ENCODE peak calls at places on chromosomes 1 and 21, in eight cellular contexts. One of them, this sample, is unnamed.

GRCh38 chr1:157438236-157439012 is 113.9 kb downstream of the FCRL5 start:
- DNase-seq in astrocyte of the spinal cord: peak; percentile 50
- DNase-seq in fibroblast of lung: peak; percentile 1
- DNase-seq in activated gamma-delta T cell treated with Interleukin-2 at 50 U/mL for 16 hours: no peak
- DNase-seq in cardiac fibroblast: peak; percentile 11
- DNase-seq in stimulated activated naive B cell treated with anti-CD40 and anti-IgM and Interleukin-4, amounts not matched to agents 10 μg/mL and 1 μg/mL and 100 μg/mL, for 72 hours: no peak
- DNase-seq in BJ: no peak
- DNase-seq in AG08396: no peak
- DNase-seq in this sample: no peak

GRCh38 chr21:10521091-10521598 is at the start of gene TPTE:
- DNase-seq in AG08396: no peak
- DNase-seq in fibroblast of lung: no peak
- DNase-seq in astrocyte of the spinal cord: no peak
- DNase-seq in stimulated activated naive B cell treated with anti-CD40 and anti-IgM and Interleukin-4, amounts not matched to agents 10 μg/mL and 1 μg/mL and 100 μg/mL, for 72 hours: no peak
- DNase-seq in activated gamma-delta T cell treated with Interleukin-2 at 50 U/mL for 16 hours: no peak
- DNase-seq in BJ: no peak
- DNase-seq in cardiac fibroblast: no peak
- DNase-seq in this sample: peak; percentile 4

GRCh38 chr1:187491082-187491720 is 662.5 kb downstream of the PLA2G4A start:
- DNase-seq in activated gamma-delta T cell treated with Interleukin-2 at 50 U/mL for 16 hours: no peak
- DNase-seq in stimulated activated naive B cell treated with anti-CD40 and anti-IgM and Interleukin-4, amounts not matched to agents 10 μg/mL and 1 μg/mL and 100 μg/mL, for 72 hours: no peak
- DNase-seq in astrocyte of the spinal cord: peak; percentile 77
- DNase-seq in fibroblast of lung: peak; percentile 85
- DNase-seq in cardiac fibroblast: no peak
- DNase-seq in BJ: no peak
- DNase-seq in AG08396: no peak
- DNase-seq in this sample: no peak

GRCh38 chr1:26036756-26037281 is 9.1 kb downstream of the SLC30A2 start:
- DNase-seq in BJ: no peak
- DNase-seq in activated gamma-delta T cell treated with Interleukin-2 at 50 U/mL for 16 hours: no peak
- DNase-seq in stimulated activated naive B cell treated with anti-CD40 and anti-IgM and Interleukin-4, amounts not matched to agents 10 μg/mL and 1 μg/mL and 100 μg/mL, for 72 hours: no peak
- DNase-seq in fibroblast of lung: no peak
- DNase-seq in AG08396: no peak
- DNase-seq in cardiac fibroblast: no peak
- DNase-seq in astrocyte of the spinal cord: no peak
- DNase-seq in this sample: no peak

GRCh38 chr1:117605164-117605810 is 561 bp upstream of the TENT5C start:
- DNase-seq in astrocyte of the spinal cord: peak; percentile 22
- DNase-seq in stimulated activated naive B cell treated with anti-CD40 and anti-IgM and Interleukin-4, amounts not matched to agents 10 μg/mL and 1 μg/mL and 100 μg/mL, for 72 hours: no peak
- DNase-seq in BJ: no peak
- DNase-seq in cardiac fibroblast: peak; percentile 10
- DNase-seq in AG08396: peak; percentile 25
- DNase-seq in activated gamma-delta T cell treated with Interleukin-2 at 50 U/mL for 16 hours: no peak
- DNase-seq in fibroblast of lung: peak; percentile 54
- DNase-seq in this sample: no peak

GRCh38 chr1:64515427-64515826 is 45.5 kb downstream of the CACHD1 start:
- DNase-seq in fibroblast of lung: peak; percentile 65
- DNase-seq in cardiac fibroblast: peak; percentile 87
- DNase-seq in BJ: no peak
- DNase-seq in stimulated activated naive B cell treated with anti-CD40 and anti-IgM and Interleukin-4, amounts not matched to agents 10 μg/mL and 1 μg/mL and 100 μg/mL, for 72 hours: no peak
- DNase-seq in astrocyte of the spinal cord: peak; percentile 48
- DNase-seq in activated gamma-delta T cell treated with Interleukin-2 at 50 U/mL for 16 hours: no peak
- DNase-seq in AG08396: peak; percentile 46
- DNase-seq in this sample: no peak

GRCh38 chr21:43733529-43734071 is 14.7 kb downstream of the PDXK start:
- DNase-seq in cardiac fibroblast: peak; percentile 60
- DNase-seq in fibroblast of lung: peak; percentile 85
- DNase-seq in activated gamma-delta T cell treated with Interleukin-2 at 50 U/mL for 16 hours: no peak
- DNase-seq in BJ: peak; percentile 19
- DNase-seq in AG08396: peak; percentile 87
- DNase-seq in astrocyte of the spinal cord: peak; percentile 59
- DNase-seq in stimulated activated naive B cell treated with anti-CD40 and anti-IgM and Interleukin-4, amounts not matched to agents 10 μg/mL and 1 μg/mL and 100 μg/mL, for 72 hours: no peak
- DNase-seq in this sample: no peak

GRCh38 chr1:118692143-118692542 is 296.0 kb downstream of the TBX15 start:
- DNase-seq in stimulated activated naive B cell treated with anti-CD40 and anti-IgM and Interleukin-4, amounts not matched to agents 10 μg/mL and 1 μg/mL and 100 μg/mL, for 72 hours: no peak
- DNase-seq in astrocyte of the spinal cord: no peak
- DNase-seq in fibroblast of lung: no peak
- DNase-seq in activated gamma-delta T cell treated with Interleukin-2 at 50 U/mL for 16 hours: no peak
- DNase-seq in cardiac fibroblast: no peak
- DNase-seq in AG08396: no peak
- DNase-seq in BJ: no peak
- DNase-seq in this sample: no peak

GRCh38 chr21:42398414-42399030 is 2.7 kb upstream of the TMPRSS3 start:
- DNase-seq in cardiac fibroblast: no peak
- DNase-seq in stimulated activated naive B cell treated with anti-CD40 and anti-IgM and Interleukin-4, amounts not matched to agents 10 μg/mL and 1 μg/mL and 100 μg/mL, for 72 hours: no peak
- DNase-seq in activated gamma-delta T cell treated with Interleukin-2 at 50 U/mL for 16 hours: no peak
- DNase-seq in astrocyte of the spinal cord: no peak
- DNase-seq in AG08396: no peak
- DNase-seq in BJ: no peak
- DNase-seq in fibroblast of lung: no peak
- DNase-seq in this sample: no peak